ENCODE peak calls at places on chromosomes 4 and X, in nine cellular contexts. J is cardiac fibroblast, T is upper lobe of left lung, B is dorsolateral prefrontal cortex, P is tibial artery, I is GM12864, U is colonic mucosa, Y is body of pancreas, A is nephron progenitor cell. O is an unnamed sample.

GRCh38 chr4:13762126-13762525 is 134.6 kb upstream of the BOD1L1 start:
- DNase-seq in U (no peak), I (no peak), P (no peak), Y (no peak), A (no peak), B (no peak), J (peak), T (no peak), O (no peak)

GRCh38 chr4:84897516-84897915 is 69.0 kb downstream of the WDFY3 start:
- DNase-seq in I (no peak), T (no peak), J (no peak), A (no peak), P (no peak), B (no peak), U (no peak), Y (no peak), O (no peak)

GRCh38 chrX:17521871-17522693 is 147.1 kb downstream of the NHS start:
- DNase-seq in I (no peak), B (no peak), J (peak), Y (no peak), P (no peak), U (peak), A (peak), T (no peak), O (peak)

GRCh38 chr4:64248151-64248550 is 161.1 kb downstream of the TECRL start:
- DNase-seq in J (no peak), I (no peak), P (no peak), T (no peak), U (no peak), B (no peak), Y (no peak), A (no peak), O (no peak)

GRCh38 chr4:38275331-38275821 is 315.2 kb downstream of the PTTG2 start:
- DNase-seq in T (no peak), J (no peak), A (peak), I (no peak), U (peak), B (no peak), P (no peak), Y (no peak), O (no peak)

GRCh38 chr4:149522031-149522430 is 293.6 kb downstream of the IQCM start:
- DNase-seq in A (no peak), B (no peak), Y (no peak), I (no peak), J (no peak), U (no peak), T (no peak), P (no peak), O (no peak)

GRCh38 chr4:24394041-24394440 is 190.3 kb downstream of the DHX15 start:
- DNase-seq in Y (no peak), B (no peak), P (no peak), U (no peak), I (no peak), J (no peak), T (no peak), A (no peak), O (no peak)

GRCh38 chrX:54639346-54640102 is 109.5 kb downstream of the GNL3L start:
- DNase-seq in J (peak), T (peak), B (peak), A (peak), P (peak), Y (peak), I (peak), U (peak), O (peak)

GRCh38 chrX:356385-357034 is 30.2 kb downstream of the PPP2R3B start:
- DNase-seq in Y (no peak), U (no peak), I (no peak), P (no peak), T (peak), B (no peak), A (no peak), J (no peak), O (no peak)

GRCh38 chr4:48439988-48440387 is 43.2 kb upstream of the SLC10A4 start:
- DNase-seq in I (no peak), J (peak), U (no peak), B (peak), A (no peak), Y (no peak), P (no peak), T (no peak), O (no peak)

GRCh38 chrX:151085207-151085606 is 91.2 kb upstream of the GPR50 start:
- DNase-seq in U (no peak), B (no peak), I (no peak), Y (peak), J (no peak), A (no peak), T (no peak), P (no peak), O (no peak)

GRCh38 chr4:101071241-101071640 is 276.1 kb downstream of the PPP3CA start:
- DNase-seq in J (no peak), P (no peak), T (no peak), Y (no peak), A (no peak), U (no peak), B (no peak), I (no peak), O (no peak)

GRCh38 chr4:69154021-69154420 is 57.7 kb downstream of the UGT2B7 start:
- DNase-seq in T (no peak), J (no peak), U (no peak), P (no peak), B (no peak), A (no peak), I (no peak), Y (no peak), O (no peak)

DNA sequence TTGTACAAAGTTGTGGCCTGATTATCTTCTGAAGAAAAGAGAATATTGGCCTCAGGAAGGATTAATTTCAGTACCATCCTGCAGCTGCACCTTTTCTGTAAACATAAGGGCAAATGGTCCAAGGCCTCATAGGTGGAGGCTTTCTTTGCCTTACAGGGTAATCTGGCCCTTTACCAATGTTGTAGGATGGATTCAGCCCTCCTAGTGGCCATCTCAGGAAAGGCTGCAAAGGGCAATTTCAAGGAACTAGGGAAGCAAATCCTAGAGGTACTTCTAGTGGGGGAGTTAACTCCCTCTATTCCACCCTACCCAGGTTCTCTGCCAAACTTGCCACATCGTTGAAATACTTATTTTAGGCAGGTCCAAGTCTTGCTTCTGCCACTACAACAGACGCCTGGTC is 57.6 kb downstream of the UGT2B11 start:
- DNase-seq in I (no peak), T (no peak), A (peak), Y (peak), P (no peak), B (no peak), J (peak), U (no peak), O (no peak)
- TF ChIP-seq CTCF in I (peak), T (no peak), A (peak), Y (peak), P (no peak), B (no peak), J (peak), U (no peak), O (no peak)

GRCh38 chr4:80058740-80059139 is 14.3 kb downstream of the ANTXR2 start:
- DNase-seq in B (no peak), Y (no peak), U (no peak), A (no peak), J (peak), P (no peak), T (no peak), I (peak), O (no peak)
- TF ChIP-seq CTCF in B (no peak), Y (no peak), U (no peak), A (no peak), J (no peak), P (no peak), T (no peak), I (no peak), O (no peak)

GRCh38 chr4:108029731-108030130 is 40.0 kb downstream of the HADH start:
- DNase-seq in Y (no peak), U (no peak), B (no peak), I (no peak), J (no peak), P (no peak), T (no peak), A (no peak), O (no peak)

GRCh38 chr4:108031427-108032083 is 41.9 kb downstream of the HADH start:
- DNase-seq in A (no peak), T (no peak), I (no peak), Y (no peak), B (no peak), U (no peak), J (no peak), P (no peak), O (no peak)

GRCh38 chr4:108029321-108029720 is 39.6 kb downstream of the HADH start:
- DNase-seq in J (no peak), P (no peak), Y (no peak), U (no peak), B (no peak), A (no peak), T (no peak), I (no peak), O (no peak)

GRCh38 chr4:108033348-108033747 is 43.7 kb downstream of the HADH start:
- DNase-seq in I (no peak), A (no peak), B (no peak), T (no peak), P (no peak), Y (no peak), U (no peak), J (no peak), O (no peak)

GRCh38 chr4:108030332-108030731 is 40.6 kb downstream of the HADH start:
- DNase-seq in J (peak), A (peak), I (peak), B (no peak), Y (peak), P (no peak), T (no peak), U (peak), O (peak)
- TF ChIP-seq CTCF in J (peak), A (peak), I (peak), B (peak), Y (peak), P (no peak), T (no peak), U (no peak), O (no peak)

GRCh38 chr4:110508827-110509446 is 33.0 kb downstream of the ENPEP start:
- DNase-seq in J (peak), I (no peak), U (no peak), A (no peak), T (no peak), B (no peak), P (no peak), Y (no peak), O (no peak)
- TF ChIP-seq CTCF in J (peak), I (peak), U (peak), A (peak), T (no peak), B (peak), P (no peak), Y (no peak), O (no peak)

DNA sequence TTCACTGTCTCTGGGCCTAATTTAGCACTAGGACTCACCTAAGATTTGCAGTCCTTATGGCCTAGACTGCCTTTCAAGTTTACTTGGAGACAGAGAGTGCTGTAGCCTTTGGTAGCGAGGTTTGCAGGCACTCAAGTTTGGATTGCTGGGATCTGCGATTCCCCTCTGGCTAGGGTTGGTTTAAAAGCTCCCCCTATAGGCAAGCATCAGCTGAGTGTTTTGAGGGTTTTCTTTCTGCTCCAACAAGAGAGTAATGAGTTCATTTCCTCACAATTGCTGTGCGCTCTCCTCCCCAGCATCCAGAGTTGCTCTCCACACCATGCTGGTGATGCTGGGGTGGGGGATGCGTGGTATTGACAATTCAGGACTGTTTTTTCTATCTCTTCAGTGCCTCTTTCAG is 206.9 kb downstream of the GLUD2 start:
- DNase-seq in P (no peak), B (no peak), Y (no peak), T (no peak), U (no peak), I (no peak), A (no peak), J (peak), O (peak)
- TF ChIP-seq CTCF in P (no peak), B (no peak), Y (no peak), T (no peak), U (no peak), I (peak), A (no peak), J (peak), O (no peak)

DNA sequence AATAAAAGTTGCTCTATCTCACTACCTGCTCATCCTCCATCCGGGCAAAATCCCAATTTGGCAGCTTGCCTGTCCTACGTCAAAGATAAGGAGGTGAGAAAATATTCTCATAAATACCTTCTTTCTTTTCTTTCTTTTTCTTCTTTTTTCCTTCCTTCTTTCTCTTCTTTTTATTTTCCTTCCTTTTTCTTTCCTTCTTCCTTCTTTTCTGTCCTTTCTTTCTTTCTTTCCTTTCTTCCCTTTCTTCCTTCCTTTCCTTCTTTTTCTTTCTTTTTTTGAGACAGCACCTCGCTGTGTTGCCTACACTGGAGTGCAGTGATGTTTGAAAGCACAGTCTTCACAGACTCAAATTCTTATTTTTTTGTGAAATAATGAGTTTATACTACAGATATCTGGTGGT is 38.6 kb upstream of the NKAP start:
- DNase-seq in Y (peak), T (no peak), I (no peak), B (no peak), A (no peak), P (no peak), J (no peak), U (no peak), O (no peak)
- TF ChIP-seq CTCF in Y (no peak), T (no peak), I (no peak), B (no peak), A (no peak), P (no peak), J (no peak), U (no peak), O (no peak)

GRCh38 chrX:110212299-110212698 is 105.6 kb downstream of the AMMECR1 start:
- DNase-seq in B (no peak), U (no peak), Y (no peak), P (no peak), I (no peak), T (no peak), A (no peak), J (no peak), O (no peak)
- TF ChIP-seq CTCF in B (no peak), U (peak), Y (peak), P (no peak), I (no peak), T (no peak), A (peak), J (no peak), O (no peak)

O was measured in testis.